ENCODE peak calls at places on chromosomes 1 and 21, in four cellular contexts. V is H1, E is HepG2, A is GM12878. R is an unnamed sample.
A peak's percentile ranks its signal among the peaks of the same experiment; 100 is the strongest.

GRCh38 chr1:209409786-209410185 is 173.7 kb upstream of the CAMK1G start:
- DNase-seq in V (no peak), A (no peak), E (no peak), R (no peak)

GRCh38 chr1:229181419-229181818 is 89.5 kb upstream of the RAB4A start:
- DNase-seq in E (no peak), V (no peak), A (no peak), R (no peak)

GRCh38 chr1:168428063-168428731 is 115.6 kb downstream of the XCL2 start:
- DNase-seq in V (no peak), A (no peak), E (no peak), R (peak; percentile 83)

GRCh38 chr1:81305997-81306452 is 494.7 kb upstream of the ADGRL2 start:
- DNase-seq in V (no peak), E (no peak), A (no peak), R (no peak)

GRCh38 chr1:26083246-26083645 is 15.8 kb upstream of the TRIM63 start:
- DNase-seq in E (no peak), V (no peak), A (no peak), R (no peak)

GRCh38 chr1:94335447-94335846 is 82.7 kb upstream of the ABCD3 start:
- DNase-seq in V (no peak), A (no peak), E (no peak), R (no peak)

GRCh38 chr1:113784104-113784779 is 25.0 kb upstream of the PHTF1 start:
- DNase-seq in A (peak; percentile 64), E (no peak), V (no peak), R (no peak)

GRCh38 chr1:67308136-67308535 is 463 bp downstream of the IL12RB2 start:
- DNase-seq in E (no peak), V (no peak), A (no peak), R (no peak)

GRCh38 chr1:118481091-118481490 is 296.1 kb upstream of the SPAG17 start:
- DNase-seq in A (no peak), E (no peak), V (no peak), R (no peak)

GRCh38 chr1:210272666-210273065 is 40.1 kb downstream of the SERTAD4 start:
- DNase-seq in A (no peak), V (no peak), E (no peak), R (peak; percentile 50)

GRCh38 chr1:29842130-29842529 is 605.8 kb downstream of the PTPRU start:
- DNase-seq in V (no peak), E (no peak), A (no peak), R (no peak)

GRCh38 chr21:41977034-41977950 is 23.5 kb upstream of the C2CD2 start:
- DNase-seq in V (no peak), E (no peak), A (no peak), R (no peak)

GRCh38 chr1:172673761-172674160 is 14.9 kb downstream of the FASLG start:
- DNase-seq in E (no peak), A (no peak), V (no peak), R (no peak)

GRCh38 chr1:25572708-25573590 is 29.5 kb downstream of the LDLRAP1 start:
- DNase-seq in E (no peak), A (no peak), V (peak; percentile 39), R (peak; percentile 77)

GRCh38 chr1:42380617-42381423 is at the start of gene RIMKLA:
- DNase-seq in A (no peak), V (no peak), E (peak; percentile 25), R (peak; percentile 57)

GRCh38 chr1:36938807-36939206 is 95.5 kb downstream of the GRIK3 start:
- DNase-seq in E (no peak), A (no peak), V (no peak), R (no peak)

GRCh38 chr1:89990976-89991831 is 3.7 kb upstream of the ZNF326 start:
- DNase-seq in E (no peak), V (no peak), A (no peak), R (no peak)

GRCh38 chr1:6131561-6131960 is 48.6 kb downstream of the CHD5 start:
- DNase-seq in A (no peak), E (no peak), V (no peak), R (no peak)

GRCh38 chr1:209884665-209885117 is 53.3 kb upstream of the SYT14 start:
- DNase-seq in V (no peak), A (peak; percentile 11), E (peak; percentile 16), R (no peak)

GRCh38 chr1:113012149-113012548 is 56.2 kb upstream of the SLC16A1 start:
- DNase-seq in E (no peak), V (no peak), A (no peak), R (no peak)

GRCh38 chr1:37660646-37661045 is 26.0 kb upstream of the RSPO1 start:
- DNase-seq in V (no peak), A (no peak), E (no peak), R (peak; percentile 48)

GRCh38 chr1:46515576-46515975 is 25.9 kb downstream of the DMBX1 start:
- DNase-seq in E (no peak), A (no peak), V (no peak), R (no peak)

GRCh38 chr1:223707270-223708000 is 4.9 kb upstream of the CAPN2 start:
- DNase-seq in E (peak; percentile 76), V (no peak), A (no peak), R (no peak)

DNA sequence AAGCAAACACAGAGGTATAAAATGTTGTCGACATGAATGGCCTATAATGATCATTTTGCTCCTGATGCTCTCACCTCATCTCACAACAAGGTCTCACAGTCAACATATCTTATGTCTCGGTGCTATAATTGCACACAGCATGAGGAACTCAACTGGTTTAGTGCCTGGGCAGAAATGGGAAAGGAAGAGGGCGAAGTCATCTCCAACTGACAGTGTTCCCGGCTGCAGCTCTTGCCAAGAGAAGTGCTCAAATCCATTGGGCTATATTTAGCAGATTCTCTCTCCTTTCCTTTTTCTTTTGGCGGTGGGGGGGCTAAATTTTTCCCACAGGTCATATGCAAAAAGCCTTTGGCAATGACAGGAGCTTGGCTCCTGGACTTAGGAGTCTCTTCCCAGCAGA is 53.0 kb downstream of the SLC45A1 start:
- DNase-seq in A (no peak), E (no peak), V (no peak), R (no peak)
- H3K4me1 ChIP-seq in A (no peaks in the 10 kb centered on the region), E (peaks cover 54% of the 10 kb centered on the region), V (peaks cover 38% of the 10 kb centered on the region), R (peaks cover 13% of the 10 kb centered on the region)

DNA sequence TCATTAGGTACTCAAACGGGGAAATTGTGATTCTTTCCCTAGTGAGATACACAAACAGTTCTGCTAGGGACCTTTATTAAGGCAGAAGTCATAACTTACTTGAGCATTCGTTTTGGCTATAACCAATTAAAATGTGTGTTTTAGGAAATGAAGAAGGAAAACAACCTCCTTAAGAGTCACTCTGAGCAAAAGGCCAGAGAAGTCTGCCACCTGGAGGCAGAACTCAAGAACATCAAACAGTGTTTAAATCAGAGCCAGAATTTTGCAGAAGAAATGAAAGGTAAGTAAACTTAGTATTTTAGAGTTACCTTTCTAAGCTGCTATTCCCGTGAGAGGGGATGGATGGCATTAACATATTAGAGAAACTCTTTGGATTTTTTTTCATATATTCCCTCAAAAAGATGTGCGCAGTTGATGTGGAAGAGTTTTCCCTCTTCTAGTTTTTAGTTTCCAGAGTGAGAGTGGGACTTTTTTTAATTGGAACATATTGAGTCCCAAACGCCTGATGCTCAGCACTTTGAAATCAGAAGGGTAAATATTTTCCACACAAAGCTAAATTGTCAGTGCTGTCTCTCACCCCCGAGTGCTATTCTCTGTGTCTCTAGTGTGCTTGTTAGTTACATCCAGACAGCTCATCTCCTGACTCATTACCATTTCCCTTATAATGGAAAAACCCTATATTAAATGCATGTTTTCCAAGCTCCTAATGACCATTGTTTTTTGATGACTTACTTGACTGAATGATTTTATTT is 34.9 kb downstream of the CENPF start:
- DNase-seq in A (no peak), V (no peak), E (peak; percentile 15), R (peak; percentile 38)
- TF ChIP-seq YY1 in A (no peak), V (no peak), E (no peak), R (no peak)

GRCh38 chr1:87869563-87869962 is 540.9 kb downstream of the LMO4 start:
- DNase-seq in E (peak; percentile 1), A (no peak), V (no peak), R (no peak)
- TF ChIP-seq SUZ12 in E (no peak), A (no peak), V (no peak), R (no peak)

GRCh38 chr1:64950284-64950809 is 16.0 kb downstream of the JAK1 start:
- DNase-seq in A (no peak), V (no peak), E (no peak), R (no peak)
- H3K4me1 ChIP-seq in A (peaks cover 28% of the 10 kb centered on the region), V (no peaks in the 10 kb centered on the region), E (peaks cover 58% of the 10 kb centered on the region), R (no peaks in the 10 kb centered on the region)

GRCh38 chr1:225447649-225448048 is 19.8 kb upstream of the LBR start:
- DNase-seq in V (no peak), A (no peak), E (no peak), R (no peak)

GRCh38 chr1:225448146-225448805 is 20.4 kb upstream of the LBR start:
- DNase-seq in V (no peak), A (no peak), E (peak; percentile 76), R (no peak)

GRCh38 chr1:225445644-225446297 is 17.9 kb upstream of the LBR start:
- DNase-seq in A (no peak), V (no peak), E (no peak), R (no peak)

GRCh38 chr1:225446298-225446941 is 18.6 kb upstream of the LBR start:
- DNase-seq in A (no peak), E (no peak), V (no peak), R (no peak)

GRCh38 chr1:225447001-225447615 is 19.3 kb upstream of the LBR start:
- DNase-seq in V (no peak), E (no peak), A (no peak), R (no peak)
- TF ChIP-seq YY1 in V (no peak), E (no peak), A (no peak), R (no peak)